ENCODE peak calls at places on chromosome 19, in five cellular contexts. Y, Z, D, G and A are unnamed samples.

GRCh38 chr19:2989236-2989946 is 12.0 kb downstream of the TLE6 start:
- DNase-seq in Y (no peak), D (no peak), G (no peak), Z (no peak), A (no peak)

GRCh38 chr19:10417598-10418280 is 2.6 kb upstream of the PDE4A start:
- DNase-seq in D (no peak), Z (no peak), G (no peak), Y (no peak), A (no peak)

GRCh38 chr19:52171321-52172169 is at the start of gene ZNF836:
- DNase-seq in G (peak; percentile 86), D (peak; percentile 92), Y (peak; percentile 93), Z (peak; percentile 95), A (peak; percentile 80)

GRCh38 chr19:52941941-52942370 is 18.7 kb upstream of the ZNF888 start:
- DNase-seq in D (peak; percentile 26), Z (peak; percentile 31), G (no peak), Y (no peak), A (no peak)

GRCh38 chr19:48513289-48514122 is 1.9 kb upstream of the LMTK3 start:
- DNase-seq in Z (peak; percentile 81), G (no peak), Y (peak; percentile 84), D (peak; percentile 80), A (peak; percentile 84)

GRCh38 chr19:58154287-58154678 is 3.7 kb upstream of the ZNF329 start:
- DNase-seq in Y (peak; percentile 45), Z (no peak), G (peak; percentile 40), D (peak; percentile 42), A (no peak)

GRCh38 chr19:3817761-3818160 is 31.6 kb upstream of the MATK start:
- DNase-seq in D (no peak), Y (no peak), Z (no peak), G (no peak), A (no peak)

GRCh38 chr19:1266818-1267440 is 2.2 kb upstream of the CIRBP start:
- DNase-seq in Y (peak; percentile 78), D (peak; percentile 65), G (no peak), Z (peak; percentile 66), A (no peak)

GRCh38 chr19:43651758-43652545 is 12.3 kb upstream of the CADM4 start:
- DNase-seq in Y (peak; percentile 45), D (peak; percentile 73), Z (peak; percentile 51), G (peak; percentile 60), A (no peak)

GRCh38 chr19:20078696-20079095 is 896 bp downstream of the ZNF90 start:
- DNase-seq in Y (peak; percentile 52), G (no peak), Z (no peak), D (peak; percentile 20), A (no peak)

GRCh38 chr19:7415857-7416371 is 67.2 kb downstream of the ARHGEF18 start:
- DNase-seq in Z (no peak), D (no peak), G (no peak), Y (peak; percentile 51), A (no peak)

GRCh38 chr19:10007811-10008211 is 2.5 kb downstream of the COL5A3 start:
- DNase-seq in G (no peak), D (peak; percentile 56), Y (no peak), Z (no peak), A (no peak)

GRCh38 chr19:48954011-48954594 is 572 bp upstream of the BAX start:
- DNase-seq in Y (no peak), D (peak; percentile 13), Z (peak; percentile 35), G (no peak), A (no peak)

GRCh38 chr19:52343548-52343947 is 7.5 kb downstream of the ZNF610 start:
- DNase-seq in Y (peak; percentile 30), D (peak; percentile 50), G (no peak), Z (peak; percentile 51), A (peak; percentile 16)

GRCh38 chr19:12648088-12648487 is 18.5 kb downstream of the MAN2B1 start:
- DNase-seq in G (no peak), Z (no peak), Y (peak; percentile 37), D (peak; percentile 26), A (no peak)

GRCh38 chr19:48194041-48194871 is 23.8 kb downstream of the ZSWIM9 start:
- DNase-seq in Z (no peak), Y (no peak), D (no peak), G (no peak), A (no peak)

GRCh38 chr19:10155834-10156233 is 36.1 kb upstream of the EIF3G start:
- DNase-seq in Z (no peak), G (no peak), D (no peak), Y (no peak), A (no peak)

GRCh38 chr19:52603558-52604207 is 33.6 kb downstream of the ZNF701 start:
- DNase-seq in Y (no peak), Z (no peak), G (no peak), D (no peak), A (no peak)

GRCh38 chr19:37932985-37933953 is 26.3 kb downstream of the SIPA1L3 start:
- DNase-seq in Z (no peak), G (no peak), D (peak; percentile 28), Y (peak; percentile 34), A (no peak)

GRCh38 chr19:37930416-37930815 is 23.4 kb downstream of the SIPA1L3 start:
- DNase-seq in G (no peak), Y (peak; percentile 59), Z (no peak), D (no peak), A (no peak)

GRCh38 chr19:37929512-37929911 is 22.5 kb downstream of the SIPA1L3 start:
- DNase-seq in G (no peak), Y (no peak), D (no peak), Z (no peak), A (no peak)

GRCh38 chr19:37933965-37934364 is 27.0 kb downstream of the SIPA1L3 start:
- DNase-seq in Y (no peak), Z (no peak), D (peak; percentile 66), G (no peak), A (no peak)

GRCh38 chr19:37931941-37932655 is 25.1 kb downstream of the SIPA1L3 start:
- DNase-seq in Z (peak; percentile 56), G (peak; percentile 87), Y (peak; percentile 92), D (peak; percentile 92), A (peak; percentile 35)
- TF ChIP-seq POLR2A in Z (peak; percentile 22), G (no peak), Y (no peak), D (peak; percentile 70), A (no peak)

DNA sequence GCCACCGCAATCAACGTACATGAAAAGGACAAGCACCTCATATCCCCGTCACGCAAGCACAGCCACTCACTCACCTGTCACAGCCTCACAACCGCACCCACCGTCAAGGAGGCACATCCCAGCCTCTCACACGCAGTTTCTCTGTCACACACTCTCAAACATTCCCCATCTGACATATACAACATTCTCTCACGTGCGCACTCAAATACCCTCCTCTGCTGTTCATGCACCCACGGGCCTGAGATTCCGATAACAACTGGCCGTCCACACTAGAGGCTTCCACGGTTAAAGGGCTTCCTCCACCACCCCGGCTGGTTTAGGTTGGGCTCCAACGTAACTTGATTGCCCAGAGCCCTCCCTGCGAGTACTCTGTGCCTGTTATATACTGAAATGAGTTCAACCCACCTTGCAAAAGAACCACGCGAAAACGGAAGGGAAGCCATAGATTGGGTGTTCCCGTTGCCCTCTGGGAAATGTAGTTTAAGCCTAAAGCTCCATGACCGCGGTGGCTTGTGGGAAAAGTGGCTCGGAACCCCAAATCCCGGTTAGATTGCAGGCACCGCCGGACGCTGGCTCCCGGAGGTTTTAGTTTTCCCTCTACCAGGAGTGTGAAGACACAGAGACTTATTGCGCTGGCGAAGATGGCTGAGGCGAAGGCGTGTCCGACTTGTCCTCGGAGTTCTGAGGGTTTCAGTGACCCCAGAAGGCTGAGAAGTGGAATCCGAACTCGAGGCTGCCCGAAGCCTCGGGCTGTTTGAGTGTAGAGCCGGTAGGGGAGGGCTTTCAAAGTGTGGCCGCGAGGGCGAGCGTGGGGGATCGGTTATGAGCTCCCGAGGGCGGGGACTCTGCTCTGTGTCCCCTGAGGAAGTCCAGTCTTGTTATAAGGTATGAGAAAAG is at the start of gene ZNF573:
- DNase-seq in Z (peak; percentile 88), D (peak; percentile 89), G (peak; percentile 72), Y (peak; percentile 83), A (peak; percentile 61)
- TF ChIP-seq POLR2A in Z (no peak), D (peak; percentile 54), G (no peak), Y (no peak), A (peak; percentile 52)

DNA sequence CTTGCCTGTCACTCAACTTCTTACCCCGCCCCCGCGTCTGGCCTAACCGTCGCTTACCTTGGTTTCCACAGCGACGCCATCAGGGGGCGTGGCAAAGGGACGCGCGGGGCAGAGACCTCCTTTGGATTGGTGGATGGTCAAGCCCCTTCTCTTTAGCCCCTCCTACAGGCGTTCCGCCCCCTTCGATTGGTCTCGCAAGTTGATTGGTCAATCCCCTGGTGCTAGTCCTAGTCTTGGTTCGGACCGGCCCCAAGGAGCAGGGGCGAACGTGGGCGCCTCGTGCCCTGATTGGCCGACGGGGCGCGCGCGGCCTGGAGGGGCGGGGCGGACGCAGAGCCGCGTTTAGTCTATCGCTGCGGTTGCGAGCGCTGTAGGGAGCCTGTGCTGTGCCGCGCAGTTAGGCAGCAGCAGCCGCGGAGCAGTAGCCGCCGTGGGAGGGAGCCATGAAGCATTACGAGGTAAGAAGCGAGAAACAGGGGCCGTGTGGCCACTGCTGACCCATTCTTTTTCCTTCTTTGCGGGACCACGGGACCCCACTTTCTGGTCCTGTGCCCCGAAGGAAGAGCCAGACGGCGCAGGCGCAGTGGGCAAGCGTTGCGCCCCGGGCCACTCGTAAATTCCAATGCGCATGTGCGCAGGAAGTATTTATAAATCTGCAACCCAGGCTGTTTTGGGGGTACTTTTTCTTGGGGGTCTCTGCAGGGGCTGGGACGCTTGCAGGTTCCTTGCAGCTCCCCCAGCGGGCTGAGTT is at the start of gene TECR:
- DNase-seq in D (peak; percentile 100), Z (peak; percentile 100), Y (peak; percentile 100), G (peak; percentile 100), A (peak; percentile 88)
- TF ChIP-seq POLR2A in D (peak; percentile 99), Z (peak; percentile 99), Y (no peak), G (peak; percentile 94), A (peak; percentile 93)

GRCh38 chr19:16113727-16114126 is 2.0 kb downstream of the RAB8A start:
- DNase-seq in G (no peak), D (no peak), Y (no peak), Z (no peak), A (no peak)

GRCh38 chr19:16111909-16112752 is 442 bp downstream of the RAB8A start:
- DNase-seq in Z (no peak), G (no peak), D (no peak), Y (no peak), A (no peak)

GRCh38 chr19:16112778-16113177 is 1.1 kb downstream of the RAB8A start:
- DNase-seq in Y (no peak), G (no peak), Z (no peak), D (no peak), A (no peak)

GRCh38 chr19:16115309-16116039 is 3.8 kb downstream of the RAB8A start:
- DNase-seq in G (no peak), Y (no peak), D (no peak), Z (no peak), A (no peak)

DNA sequence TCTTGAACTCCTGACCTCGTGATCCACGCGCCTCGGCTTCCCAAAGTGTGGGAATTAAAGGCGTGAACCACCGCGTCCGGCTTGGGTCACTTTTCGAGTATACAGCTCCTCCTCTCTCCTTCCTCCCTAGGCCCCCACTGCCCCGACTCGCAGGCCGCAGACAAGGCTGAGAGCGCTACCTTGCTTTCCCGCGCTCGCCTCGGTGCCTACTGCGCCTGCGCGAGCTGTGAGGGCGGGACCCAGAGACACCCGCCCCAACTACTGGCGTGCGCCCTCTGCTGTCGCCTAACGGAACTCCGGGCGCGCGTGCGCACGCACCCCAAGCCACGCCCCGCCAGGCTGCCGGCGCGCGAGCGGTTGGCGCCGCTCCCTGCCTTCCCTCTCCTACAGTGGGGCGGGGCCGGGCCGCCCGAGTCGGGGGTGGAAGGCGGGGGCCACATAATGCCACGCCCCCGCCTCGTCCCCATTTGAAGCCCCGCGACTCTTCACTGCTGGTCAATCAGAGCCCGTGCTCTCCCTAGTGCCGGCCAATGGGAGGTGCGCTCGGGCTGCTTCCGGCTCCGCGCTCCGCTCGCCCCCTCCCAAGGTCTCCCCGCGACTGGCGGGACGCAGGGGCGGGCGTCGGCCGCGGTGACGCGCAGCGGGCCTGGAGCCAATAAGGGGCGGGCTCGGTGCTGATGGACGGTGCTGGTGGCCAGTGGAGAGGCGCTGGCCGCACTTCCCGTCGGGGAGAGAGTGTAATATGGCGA is at the start of gene RAB8A:
- DNase-seq in Y (peak; percentile 100), D (peak; percentile 99), G (peak; percentile 100), Z (peak; percentile 99), A (peak; percentile 98)
- TF ChIP-seq POLR2A in Y (no peak), D (no peak), G (no peak), Z (no peak), A (no peak)